ENCODE peak calls at places on chromosomes 3 and 15, in eight cellular contexts. P is HTR-8/SVneo; R is GM20000; X is naive thymus-derived CD8-positive, alpha-beta T cell; F is glutamatergic neuron; G is stimulated activated CD4-positive, alpha-beta T cell treated with anti-CD3 and anti-CD28 coated beads, Interleukin-2, amount 100 ng/mL, for 48 hours; D is T-helper 1 cell; C is AG20443. E is an unnamed sample.

GRCh38 chr3:101676219-101676764 is 640 bp downstream of the ZBTB11 start:
- DNase-seq in F (peak), C (peak), P (peak), R (peak), G (peak), D (peak), X (peak), E (peak)

GRCh38 chr3:123818921-123819429 is 65.2 kb downstream of the MYLK start:
- DNase-seq in F (no peak), R (no peak), C (no peak), X (no peak), P (no peak), D (no peak), G (no peak), E (no peak)

GRCh38 chr3:183927059-183927458 is 42.4 kb upstream of the PARL start:
- DNase-seq in D (no peak), C (no peak), X (no peak), R (no peak), F (no peak), P (no peak), G (no peak), E (no peak)

GRCh38 chr3:160825311-160825800 is 69.3 kb downstream of the PPM1L start:
- DNase-seq in D (no peak), C (no peak), F (no peak), P (no peak), G (no peak), R (no peak), X (no peak), E (no peak)

GRCh38 chr3:89533320-89533719 is 425.9 kb downstream of the EPHA3 start:
- DNase-seq in F (no peak), P (no peak), G (no peak), R (no peak), C (no peak), X (no peak), D (no peak), E (no peak)

GRCh38 chr15:52183562-52184173 is 7.5 kb downstream of the GNB5 start:
- DNase-seq in P (peak), D (no peak), R (peak), C (peak), F (peak), X (no peak), G (no peak), E (peak)

GRCh38 chr3:127349501-127350171 is 61.8 kb upstream of the PRR20G start:
- DNase-seq in R (no peak), C (no peak), D (no peak), F (no peak), G (no peak), X (no peak), P (no peak), E (no peak)

GRCh38 chr15:62088361-62088693 is 21.6 kb downstream of the C2CD4A start:
- DNase-seq in G (no peak), F (no peak), R (no peak), D (no peak), P (no peak), X (no peak), C (no peak), E (no peak)

GRCh38 chr3:52934626-52935530 is 37.5 kb upstream of the STIMATE start:
- DNase-seq in D (peak), F (peak), R (peak), P (peak), G (peak), C (peak), X (peak), E (peak)

GRCh38 chr3:66153471-66153870 is 67.3 kb upstream of the SLC25A26 start:
- DNase-seq in G (no peak), R (no peak), F (no peak), X (no peak), D (no peak), C (peak), P (no peak), E (peak)

GRCh38 chr15:70892912-70893560 is 410 bp downstream of the LRRC49 start:
- DNase-seq in X (no peak), R (peak), P (peak), G (no peak), F (no peak), C (peak), D (no peak), E (peak)

GRCh38 chr15:74530771-74531143 is 10.3 kb upstream of the ARID3B start:
- DNase-seq in R (no peak), F (peak), G (no peak), X (no peak), D (no peak), P (no peak), C (no peak), E (no peak)

GRCh38 chr3:96354106-96354505 is 460.3 kb upstream of the EPHA6 start:
- DNase-seq in F (no peak), P (no peak), G (no peak), R (no peak), D (no peak), C (no peak), X (no peak), E (no peak)

GRCh38 chr3:35215525-35216500 is 423.5 kb upstream of the ARPP21 start:
- DNase-seq in F (no peak), P (no peak), D (peak), X (no peak), C (no peak), R (no peak), G (no peak), E (no peak)

GRCh38 chr15:23687143-23687470 is at the start of gene NDN:
- DNase-seq in P (no peak), D (no peak), X (no peak), F (peak), C (peak), R (peak), G (peak), E (peak)

GRCh38 chr15:63018639-63019038 is 23.9 kb upstream of the TPM1 start:
- DNase-seq in D (no peak), G (no peak), R (no peak), F (no peak), X (no peak), C (no peak), P (no peak), E (no peak)

GRCh38 chr3:87270908-87271727 is 5.3 kb downstream of the POU1F1 start:
- DNase-seq in F (no peak), C (no peak), D (no peak), R (no peak), G (no peak), X (no peak), P (no peak), E (no peak)

GRCh38 chr3:101466465-101467309 is 46.3 kb downstream of the SENP7 start:
- DNase-seq in P (no peak), G (peak), D (peak), X (no peak), F (peak), R (no peak), C (no peak), E (no peak)

GRCh38 chr3:50354850-50355249 is 4.2 kb downstream of the CYB561D2 start:
- DNase-seq in X (no peak), G (no peak), F (no peak), R (no peak), D (no peak), P (no peak), C (no peak), E (no peak)

GRCh38 chr3:41158947-41159346 is 40.4 kb upstream of the CTNNB1 start:
- DNase-seq in G (no peak), R (no peak), C (no peak), F (no peak), X (no peak), P (no peak), D (no peak), E (no peak)

GRCh38 chr3:25592510-25592968 is 72.2 kb downstream of the TOP2B start:
- DNase-seq in F (no peak), C (peak), G (no peak), X (no peak), R (no peak), D (no peak), P (no peak), E (no peak)

GRCh38 chr3:3800685-3801509 is 1.7 kb downstream of the LRRN1 start:
- DNase-seq in D (no peak), X (peak), P (no peak), F (peak), G (no peak), C (peak), R (no peak), E (peak)

GRCh38 chr3:193620650-193621049 is 27.6 kb downstream of the OPA1 start:
- DNase-seq in F (no peak), P (no peak), R (peak), C (no peak), G (no peak), X (no peak), D (no peak), E (no peak)

GRCh38 chr3:51559266-51559907 is 20.9 kb downstream of the RAD54L2 start:
- DNase-seq in F (no peak), C (peak), P (no peak), G (no peak), R (no peak), X (no peak), D (no peak), E (no peak)

GRCh38 chr3:144771401-144771870 is 799.8 kb downstream of the DIPK2A start:
- DNase-seq in F (no peak), R (no peak), G (no peak), C (peak), P (no peak), X (no peak), D (no peak), E (no peak)

GRCh38 chr3:13556214-13556613 is 7.3 kb downstream of the FBLN2 start:
- DNase-seq in F (no peak), C (no peak), P (no peak), R (no peak), X (no peak), G (no peak), D (no peak), E (no peak)

GRCh38 chr15:51780636-51781035 is 29.2 kb downstream of the TMOD2 start:
- DNase-seq in D (no peak), P (no peak), G (no peak), C (no peak), F (no peak), R (no peak), X (no peak), E (no peak)

GRCh38 chr3:135109681-135110080 is 314.6 kb downstream of the EPHB1 start:
- DNase-seq in G (no peak), P (no peak), C (no peak), X (no peak), R (no peak), F (no peak), D (no peak), E (no peak)

GRCh38 chr3:136960838-136961836 is 3.4 kb downstream of the IL20RB start:
- DNase-seq in R (no peak), D (no peak), C (peak), P (peak), X (no peak), G (no peak), F (no peak), E (no peak)

GRCh38 chr3:136465296-136465695 is 215.2 kb downstream of the PCCB start:
- DNase-seq in D (no peak), R (no peak), C (no peak), P (no peak), X (no peak), F (no peak), G (no peak), E (no peak)

GRCh38 chr3:183253364-183253960 is 409 bp downstream of the B3GNT5 start:
- DNase-seq in C (peak), G (no peak), X (peak), R (peak), D (no peak), P (peak), F (no peak), E (no peak)

GRCh38 chr15:78396976-78397375 is 41.0 kb upstream of the IREB2 start:
- DNase-seq in P (no peak), F (no peak), G (no peak), X (no peak), D (no peak), C (peak), R (no peak), E (no peak)

GRCh38 chr3:113103588-113103987 is 107.8 kb upstream of the BOC start:
- DNase-seq in G (no peak), X (no peak), C (no peak), F (no peak), D (no peak), R (no peak), P (no peak), E (no peak)

GRCh38 chr15:62378772-62379171 is 213.7 kb upstream of the C2CD4B start:
- DNase-seq in C (no peak), R (no peak), P (no peak), D (no peak), X (no peak), F (no peak), G (no peak), E (no peak)

GRCh38 chr3:183591881-183592521 is 36.5 kb upstream of the KLHL6 start:
- DNase-seq in X (peak), R (peak), D (no peak), G (no peak), F (no peak), P (no peak), C (no peak), E (no peak)

GRCh38 chr15:89371145-89372044 is 36.8 kb upstream of the POLG start:
- DNase-seq in X (no peak), C (peak), D (no peak), R (peak), G (no peak), P (no peak), F (no peak), E (peak)

GRCh38 chr3:179677884-179678283 is 25.0 kb downstream of the USP13 start:
- DNase-seq in F (no peak), R (no peak), D (no peak), X (no peak), P (no peak), C (no peak), G (no peak), E (no peak)

GRCh38 chr3:82347585-82347984 is 586.1 kb upstream of the GBE1 start:
- DNase-seq in R (no peak), X (no peak), F (no peak), P (no peak), G (no peak), C (no peak), D (no peak), E (no peak)

GRCh38 chr15:101201411-101202174 is 50.3 kb downstream of the CHSY1 start:
- DNase-seq in X (no peak), C (peak), D (no peak), P (peak), G (no peak), R (no peak), F (peak), E (peak)